ENCODE peak calls at places on chromosomes 2 and 18, in eight cellular contexts. One of them, this sample, is unnamed.

GRCh38 chr2:77512521-77512920 is 9.7 kb downstream of the LRRTM4 start:
- DNase-seq in CD4-positive, alpha-beta memory T cell: no peak
- DNase-seq in uterus: no peak
- DNase-seq in iPS DF 6.9: no peak
- DNase-seq in PC-3: peak; percentile 4
- DNase-seq in GM23248: no peak
- DNase-seq in GM12878: no peak
- DNase-seq in spleen: no peak
- DNase-seq in this sample: peak; percentile 73

GRCh38 chr2:37558622-37559021 is 112.8 kb downstream of the CDC42EP3 start:
- DNase-seq in GM12878: no peak
- DNase-seq in CD4-positive, alpha-beta memory T cell: no peak
- DNase-seq in iPS DF 6.9: no peak
- DNase-seq in GM23248: no peak
- DNase-seq in spleen: no peak
- DNase-seq in PC-3: no peak
- DNase-seq in uterus: no peak
- DNase-seq in this sample: no peak

GRCh38 chr18:63774511-63774910 is 707 bp upstream of the SERPINB7 start:
- DNase-seq in spleen: no peak
- DNase-seq in CD4-positive, alpha-beta memory T cell: no peak
- DNase-seq in iPS DF 6.9: no peak
- DNase-seq in uterus: no peak
- DNase-seq in PC-3: peak; percentile 48
- DNase-seq in GM12878: no peak
- DNase-seq in GM23248: peak; percentile 14
- DNase-seq in this sample: no peak

GRCh38 chr18:46148810-46149209 is 44.6 kb downstream of the HAUS1 start:
- DNase-seq in iPS DF 6.9: peak; percentile 76
- DNase-seq in GM23248: peak; percentile 71
- DNase-seq in uterus: peak; percentile 15
- DNase-seq in GM12878: no peak
- DNase-seq in spleen: no peak
- DNase-seq in CD4-positive, alpha-beta memory T cell: peak; percentile 55
- DNase-seq in PC-3: peak; percentile 67
- DNase-seq in this sample: peak; percentile 73

GRCh38 chr18:27685807-27686412 is 491.0 kb downstream of the CDH2 start:
- DNase-seq in CD4-positive, alpha-beta memory T cell: no peak
- DNase-seq in PC-3: peak; percentile 69
- DNase-seq in spleen: no peak
- DNase-seq in iPS DF 6.9: no peak
- DNase-seq in GM23248: peak; percentile 74
- DNase-seq in GM12878: no peak
- DNase-seq in uterus: no peak
- DNase-seq in this sample: peak; percentile 57

GRCh38 chr2:70659551-70659950 is 105.9 kb upstream of the TGFA start:
- DNase-seq in GM12878: no peak
- DNase-seq in uterus: no peak
- DNase-seq in CD4-positive, alpha-beta memory T cell: no peak
- DNase-seq in PC-3: no peak
- DNase-seq in GM23248: no peak
- DNase-seq in iPS DF 6.9: no peak
- DNase-seq in spleen: peak; percentile 45
- DNase-seq in this sample: no peak

GRCh38 chr2:197191177-197191947 is 119.2 kb downstream of the ANKRD44 start:
- DNase-seq in GM12878: no peak
- DNase-seq in spleen: no peak
- DNase-seq in PC-3: peak; percentile 76
- DNase-seq in uterus: no peak
- DNase-seq in GM23248: peak; percentile 52
- DNase-seq in CD4-positive, alpha-beta memory T cell: peak; percentile 69
- DNase-seq in iPS DF 6.9: no peak
- DNase-seq in this sample: peak; percentile 50

GRCh38 chr2:240179941-240180666 is 39.6 kb upstream of the OTOS start:
- DNase-seq in PC-3: no peak
- DNase-seq in GM12878: no peak
- DNase-seq in GM23248: no peak
- DNase-seq in iPS DF 6.9: no peak
- DNase-seq in spleen: peak; percentile 41
- DNase-seq in uterus: no peak
- DNase-seq in CD4-positive, alpha-beta memory T cell: no peak
- DNase-seq in this sample: no peak

GRCh38 chr2:148493822-148494563 is 150.6 kb upstream of the EPC2 start:
- DNase-seq in CD4-positive, alpha-beta memory T cell: no peak
- DNase-seq in iPS DF 6.9: no peak
- DNase-seq in uterus: no peak
- DNase-seq in spleen: no peak
- DNase-seq in GM12878: no peak
- DNase-seq in GM23248: no peak
- DNase-seq in PC-3: no peak
- DNase-seq in this sample: no peak

GRCh38 chr2:203880557-203881125 is 13.1 kb downstream of the CTLA4 start:
- DNase-seq in GM12878: no peak
- DNase-seq in iPS DF 6.9: no peak
- DNase-seq in CD4-positive, alpha-beta memory T cell: no peak
- DNase-seq in uterus: no peak
- DNase-seq in PC-3: no peak
- DNase-seq in spleen: no peak
- DNase-seq in GM23248: no peak
- DNase-seq in this sample: no peak

GRCh38 chr2:15677141-15677911 is 85.7 kb downstream of the DDX1 start:
- DNase-seq in GM12878: no peak
- DNase-seq in uterus: peak; percentile 30
- DNase-seq in GM23248: no peak
- DNase-seq in PC-3: no peak
- DNase-seq in spleen: no peak
- DNase-seq in iPS DF 6.9: no peak
- DNase-seq in CD4-positive, alpha-beta memory T cell: no peak
- DNase-seq in this sample: no peak

GRCh38 chr2:196160101-196160500 is 11.3 kb downstream of the STK17B start:
- DNase-seq in iPS DF 6.9: no peak
- DNase-seq in GM23248: peak; percentile 88
- DNase-seq in uterus: no peak
- DNase-seq in GM12878: peak; percentile 86
- DNase-seq in CD4-positive, alpha-beta memory T cell: peak; percentile 86
- DNase-seq in PC-3: peak; percentile 95
- DNase-seq in spleen: no peak
- DNase-seq in this sample: peak; percentile 75

GRCh38 chr18:3286165-3286564 is 24.2 kb downstream of the MYL12B start:
- DNase-seq in GM23248: no peak
- DNase-seq in spleen: no peak
- DNase-seq in CD4-positive, alpha-beta memory T cell: no peak
- DNase-seq in iPS DF 6.9: no peak
- DNase-seq in GM12878: no peak
- DNase-seq in uterus: no peak
- DNase-seq in PC-3: no peak
- DNase-seq in this sample: no peak

GRCh38 chr2:199988176-199988575 is 32.8 kb downstream of the MAIP1 start:
- DNase-seq in uterus: no peak
- DNase-seq in CD4-positive, alpha-beta memory T cell: no peak
- DNase-seq in spleen: no peak
- DNase-seq in iPS DF 6.9: no peak
- DNase-seq in PC-3: no peak
- DNase-seq in GM12878: no peak
- DNase-seq in GM23248: no peak
- DNase-seq in this sample: no peak

GRCh38 chr2:219739866-219740440 is 112.5 kb downstream of the SLC4A3 start:
- DNase-seq in iPS DF 6.9: no peak
- DNase-seq in CD4-positive, alpha-beta memory T cell: no peak
- DNase-seq in GM12878: no peak
- DNase-seq in PC-3: no peak
- DNase-seq in spleen: no peak
- DNase-seq in GM23248: no peak
- DNase-seq in uterus: no peak
- DNase-seq in this sample: no peak

GRCh38 chr18:37261988-37262387 is 303.6 kb downstream of the CELF4 start:
- DNase-seq in GM12878: no peak
- DNase-seq in PC-3: no peak
- DNase-seq in CD4-positive, alpha-beta memory T cell: no peak
- DNase-seq in spleen: peak; percentile 52
- DNase-seq in iPS DF 6.9: no peak
- DNase-seq in GM23248: no peak
- DNase-seq in uterus: no peak
- DNase-seq in this sample: no peak

GRCh38 chr2:120473522-120474271 is 127.8 kb downstream of the INHBB start:
- DNase-seq in GM12878: no peak
- DNase-seq in spleen: peak; percentile 34
- DNase-seq in uterus: no peak
- DNase-seq in PC-3: peak; percentile 92
- DNase-seq in GM23248: no peak
- DNase-seq in CD4-positive, alpha-beta memory T cell: no peak
- DNase-seq in iPS DF 6.9: no peak
- DNase-seq in this sample: no peak

GRCh38 chr2:7525746-7526145 is 608.5 kb downstream of the RNF144A start:
- DNase-seq in uterus: no peak
- DNase-seq in spleen: no peak
- DNase-seq in GM12878: no peak
- DNase-seq in GM23248: peak; percentile 53
- DNase-seq in PC-3: peak; percentile 40
- DNase-seq in CD4-positive, alpha-beta memory T cell: no peak
- DNase-seq in iPS DF 6.9: no peak
- DNase-seq in this sample: no peak

GRCh38 chr18:9348079-9348671 is 13.6 kb downstream of the TWSG1 start:
- DNase-seq in uterus: no peak
- DNase-seq in PC-3: peak; percentile 55
- DNase-seq in CD4-positive, alpha-beta memory T cell: no peak
- DNase-seq in GM23248: peak; percentile 51
- DNase-seq in iPS DF 6.9: no peak
- DNase-seq in GM12878: peak; percentile 60
- DNase-seq in spleen: no peak
- DNase-seq in this sample: no peak

GRCh38 chr18:32768646-32769206 is 4.1 kb downstream of the KLHL14 start:
- DNase-seq in CD4-positive, alpha-beta memory T cell: no peak
- DNase-seq in GM12878: no peak
- DNase-seq in uterus: no peak
- DNase-seq in spleen: no peak
- DNase-seq in iPS DF 6.9: no peak
- DNase-seq in PC-3: no peak
- DNase-seq in GM23248: no peak
- DNase-seq in this sample: no peak

GRCh38 chr2:158984554-158985207 is 16.2 kb downstream of the TANC1 start:
- DNase-seq in CD4-positive, alpha-beta memory T cell: no peak
- DNase-seq in PC-3: no peak
- DNase-seq in spleen: no peak
- DNase-seq in iPS DF 6.9: no peak
- DNase-seq in GM12878: no peak
- DNase-seq in GM23248: peak; percentile 10
- DNase-seq in uterus: peak; percentile 31
- DNase-seq in this sample: no peak

GRCh38 chr18:74899554-74899953 is 301.9 kb downstream of the ZNF407 start:
- DNase-seq in PC-3: no peak
- DNase-seq in uterus: peak; percentile 29
- DNase-seq in iPS DF 6.9: no peak
- DNase-seq in GM23248: no peak
- DNase-seq in spleen: no peak
- DNase-seq in CD4-positive, alpha-beta memory T cell: no peak
- DNase-seq in GM12878: no peak
- DNase-seq in this sample: peak; percentile 23

DNA sequence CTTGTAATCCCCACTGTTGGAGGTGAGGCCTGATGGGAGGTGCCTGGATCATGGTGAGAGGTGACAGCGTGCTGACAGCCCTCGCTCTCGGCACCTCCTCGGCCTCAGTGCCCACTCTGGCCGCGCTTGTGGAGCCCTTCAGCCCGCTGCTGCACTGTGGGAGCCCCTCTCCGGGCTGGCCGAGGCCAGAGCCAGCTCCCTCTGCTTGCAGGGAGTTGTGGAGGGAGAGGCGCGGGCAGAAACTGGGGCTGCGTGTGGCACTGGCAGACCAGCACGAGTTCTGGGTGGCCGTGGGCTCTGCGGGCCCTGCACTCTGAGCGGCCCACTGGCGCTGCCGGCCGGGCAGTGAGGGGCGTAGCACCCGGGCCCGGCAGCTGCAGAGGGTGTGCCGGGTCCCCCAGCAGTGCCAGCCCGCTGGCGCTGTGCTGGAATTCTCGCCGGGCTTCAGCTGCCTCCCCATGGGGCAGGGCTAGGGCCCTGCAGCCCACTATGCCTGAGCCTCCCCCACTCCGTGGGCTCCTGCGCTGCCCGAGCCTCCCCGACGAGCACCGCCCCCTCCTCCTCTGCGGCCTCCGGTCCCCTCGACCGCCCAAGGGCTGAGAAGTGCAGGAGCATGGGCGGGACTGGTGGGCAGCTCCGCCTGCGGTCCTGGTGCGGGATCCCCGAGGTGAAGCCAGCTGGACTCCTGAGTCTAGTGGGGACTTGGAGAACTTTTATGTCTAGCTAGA is 197.1 kb downstream of the SPP2 start:
- DNase-seq in GM12878: no peak
- DNase-seq in spleen: no peak
- DNase-seq in CD4-positive, alpha-beta memory T cell: no peak
- DNase-seq in PC-3: no peak
- DNase-seq in GM23248: no peak
- DNase-seq in uterus: no peak
- DNase-seq in iPS DF 6.9: no peak
- DNase-seq in this sample: no peak
- H3K4me1 ChIP-seq in GM12878: no peaks in the 10 kb centered on the region
- H3K4me1 ChIP-seq in spleen: peaks cover 13% of the 10 kb centered on the region
- H3K4me1 ChIP-seq in CD4-positive, alpha-beta memory T cell: peaks cover 11% of the 10 kb centered on the region
- H3K4me1 ChIP-seq in PC-3: peaks cover 78% of the 10 kb centered on the region
- H3K4me1 ChIP-seq in GM23248: peaks cover 68% of the 10 kb centered on the region
- H3K4me1 ChIP-seq in uterus: no peaks in the 10 kb centered on the region
- H3K4me1 ChIP-seq in iPS DF 6.9: no peaks in the 10 kb centered on the region
- H3K4me1 ChIP-seq in this sample: no peaks in the 10 kb centered on the region

GRCh38 chr2:27573452-27573851 is 9.4 kb upstream of the ZNF512 start:
- DNase-seq in uterus: no peak
- DNase-seq in GM23248: no peak
- DNase-seq in iPS DF 6.9: no peak
- DNase-seq in PC-3: no peak
- DNase-seq in spleen: no peak
- DNase-seq in GM12878: no peak
- DNase-seq in CD4-positive, alpha-beta memory T cell: no peak
- DNase-seq in this sample: no peak
- H3K9me3 ChIP-seq in uterus: no peaks in the 10 kb centered on the region
- H3K9me3 ChIP-seq in GM23248: no peaks in the 10 kb centered on the region
- H3K9me3 ChIP-seq in iPS DF 6.9: no peaks in the 10 kb centered on the region
- H3K9me3 ChIP-seq in PC-3: no peaks in the 10 kb centered on the region
- H3K9me3 ChIP-seq in spleen: peaks cover 75% of the 10 kb centered on the region
- H3K9me3 ChIP-seq in GM12878: no peaks in the 10 kb centered on the region
- H3K9me3 ChIP-seq in CD4-positive, alpha-beta memory T cell: peaks cover 6% of the 10 kb centered on the region
- H3K9me3 ChIP-seq in this sample: peaks cover 6% of the 10 kb centered on the region

GRCh38 chr2:3584076-3584475 is 9.0 kb downstream of the RPS7 start:
- DNase-seq in uterus: no peak
- DNase-seq in GM23248: no peak
- DNase-seq in CD4-positive, alpha-beta memory T cell: no peak
- DNase-seq in GM12878: no peak
- DNase-seq in iPS DF 6.9: no peak
- DNase-seq in spleen: no peak
- DNase-seq in PC-3: no peak
- DNase-seq in this sample: no peak
- H3K36me3 ChIP-seq in uterus: no peaks in the 10 kb centered on the region
- H3K36me3 ChIP-seq in GM23248: peaks cover 44% of the 10 kb centered on the region
- H3K36me3 ChIP-seq in CD4-positive, alpha-beta memory T cell: peaks cover 29% of the 10 kb centered on the region
- H3K36me3 ChIP-seq in GM12878: peaks cover 46% of the 10 kb centered on the region
- H3K36me3 ChIP-seq in iPS DF 6.9: peaks cover 23% of the 10 kb centered on the region
- H3K36me3 ChIP-seq in spleen: no peaks in the 10 kb centered on the region
- H3K36me3 ChIP-seq in PC-3: peaks cover 39% of the 10 kb centered on the region
- H3K36me3 ChIP-seq in this sample: peaks cover 55% of the 10 kb centered on the region

DNA sequence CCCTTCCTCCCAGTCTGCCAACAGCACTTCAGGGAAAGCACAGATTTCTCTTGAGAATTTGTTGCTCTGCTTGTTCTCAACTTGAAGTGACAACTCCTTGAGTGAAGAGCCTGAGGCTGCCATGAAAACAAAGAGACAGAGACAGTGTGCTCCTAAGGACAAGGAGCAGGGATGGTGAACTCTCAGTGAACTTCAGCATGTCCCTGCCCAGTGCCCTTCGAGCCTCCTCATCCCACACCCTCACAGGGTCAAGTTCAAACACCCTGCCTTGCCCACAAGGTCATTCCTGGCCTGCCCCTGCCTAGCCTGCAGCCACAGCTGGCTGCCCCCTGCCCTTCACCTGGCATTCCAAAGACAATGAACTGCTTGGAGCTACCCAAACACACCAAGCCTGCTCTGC is 343.5 kb upstream of the KLHL29 start:
- DNase-seq in GM23248: no peak
- DNase-seq in spleen: peak; percentile 60
- DNase-seq in uterus: no peak
- DNase-seq in GM12878: no peak
- DNase-seq in iPS DF 6.9: no peak
- DNase-seq in CD4-positive, alpha-beta memory T cell: no peak
- DNase-seq in PC-3: no peak
- DNase-seq in this sample: no peak
- H3K4me1 ChIP-seq in GM23248: no peaks in the 10 kb centered on the region
- H3K4me1 ChIP-seq in spleen: no peaks in the 10 kb centered on the region
- H3K4me1 ChIP-seq in uterus: no peaks in the 10 kb centered on the region
- H3K4me1 ChIP-seq in GM12878: no peaks in the 10 kb centered on the region
- H3K4me1 ChIP-seq in iPS DF 6.9: no peaks in the 10 kb centered on the region
- H3K4me1 ChIP-seq in CD4-positive, alpha-beta memory T cell: no peaks in the 10 kb centered on the region
- H3K4me1 ChIP-seq in PC-3: no peaks in the 10 kb centered on the region
- H3K4me1 ChIP-seq in this sample: no peaks in the 10 kb centered on the region